ENCODE peak calls at places on chromosomes 13 and 19, in ten cellular contexts. One of them, this sample, is unnamed.

GRCh38 chr13:28273919-28274318 is 135.6 kb downstream of the PAN3 start:
- DNase-seq in brain pericyte: no peak
- DNase-seq in epithelial cell of esophagus: no peak
- DNase-seq in amniotic stem cell: no peak
- DNase-seq in WTC11: no peak
- DNase-seq in omental fat pad: no peak
- DNase-seq in NCI-H1092: no peak
- DNase-seq in sciatic nerve: no peak
- DNase-seq in T-cell: no peak
- DNase-seq in MCF 10A: no peak
- DNase-seq in this sample: no peak

GRCh38 chr19:41377977-41378707 is 1.8 kb downstream of the TMEM91 start:
- DNase-seq in brain pericyte: no peak
- DNase-seq in epithelial cell of esophagus: no peak
- DNase-seq in amniotic stem cell: no peak
- DNase-seq in WTC11: peak; percentile 69
- DNase-seq in omental fat pad: no peak
- DNase-seq in NCI-H1092: no peak
- DNase-seq in sciatic nerve: no peak
- DNase-seq in T-cell: no peak
- DNase-seq in MCF 10A: no peak
- DNase-seq in this sample: no peak

GRCh38 chr13:45718063-45718462 is 15.9 kb downstream of the CBY2 start:
- DNase-seq in brain pericyte: no peak
- DNase-seq in epithelial cell of esophagus: peak; percentile 52
- DNase-seq in amniotic stem cell: peak; percentile 1
- DNase-seq in WTC11: no peak
- DNase-seq in omental fat pad: no peak
- DNase-seq in NCI-H1092: no peak
- DNase-seq in sciatic nerve: no peak
- DNase-seq in T-cell: no peak
- DNase-seq in MCF 10A: peak; percentile 49
- DNase-seq in this sample: peak; percentile 70

GRCh38 chr13:40963927-40964326 is 55.2 kb downstream of the ELF1 start:
- DNase-seq in brain pericyte: no peak
- DNase-seq in epithelial cell of esophagus: peak; percentile 91
- DNase-seq in amniotic stem cell: no peak
- DNase-seq in WTC11: no peak
- DNase-seq in omental fat pad: no peak
- DNase-seq in NCI-H1092: no peak
- DNase-seq in sciatic nerve: no peak
- DNase-seq in T-cell: no peak
- DNase-seq in MCF 10A: peak; percentile 44
- DNase-seq in this sample: peak; percentile 89

GRCh38 chr13:113023217-113023597 is 54.2 kb downstream of the MCF2L start:
- DNase-seq in brain pericyte: no peak
- DNase-seq in epithelial cell of esophagus: peak; percentile 4
- DNase-seq in amniotic stem cell: no peak
- DNase-seq in WTC11: no peak
- DNase-seq in omental fat pad: no peak
- DNase-seq in NCI-H1092: no peak
- DNase-seq in sciatic nerve: no peak
- DNase-seq in T-cell: no peak
- DNase-seq in MCF 10A: no peak
- DNase-seq in this sample: no peak

GRCh38 chr13:78247362-78247761 is 328.7 kb upstream of the EDNRB start:
- DNase-seq in brain pericyte: no peak
- DNase-seq in epithelial cell of esophagus: no peak
- DNase-seq in amniotic stem cell: no peak
- DNase-seq in WTC11: no peak
- DNase-seq in omental fat pad: no peak
- DNase-seq in NCI-H1092: no peak
- DNase-seq in sciatic nerve: no peak
- DNase-seq in T-cell: no peak
- DNase-seq in MCF 10A: no peak
- DNase-seq in this sample: no peak

GRCh38 chr13:45826741-45827140 is 24.8 kb downstream of the SIAH3 start:
- DNase-seq in brain pericyte: no peak
- DNase-seq in epithelial cell of esophagus: no peak
- DNase-seq in amniotic stem cell: no peak
- DNase-seq in WTC11: no peak
- DNase-seq in omental fat pad: no peak
- DNase-seq in NCI-H1092: no peak
- DNase-seq in sciatic nerve: no peak
- DNase-seq in T-cell: no peak
- DNase-seq in MCF 10A: no peak
- DNase-seq in this sample: no peak

GRCh38 chr13:78022164-78022877 is 103.7 kb upstream of the EDNRB start:
- DNase-seq in brain pericyte: no peak
- DNase-seq in epithelial cell of esophagus: peak; percentile 82
- DNase-seq in amniotic stem cell: no peak
- DNase-seq in WTC11: no peak
- DNase-seq in omental fat pad: no peak
- DNase-seq in NCI-H1092: no peak
- DNase-seq in sciatic nerve: no peak
- DNase-seq in T-cell: peak; percentile 47
- DNase-seq in MCF 10A: peak; percentile 41
- DNase-seq in this sample: no peak

GRCh38 chr13:76823969-76824368 is 62.2 kb downstream of the KCTD12 start:
- DNase-seq in brain pericyte: no peak
- DNase-seq in epithelial cell of esophagus: no peak
- DNase-seq in amniotic stem cell: no peak
- DNase-seq in WTC11: no peak
- DNase-seq in omental fat pad: no peak
- DNase-seq in NCI-H1092: no peak
- DNase-seq in sciatic nerve: no peak
- DNase-seq in T-cell: no peak
- DNase-seq in MCF 10A: no peak
- DNase-seq in this sample: no peak

This sample was measured in trophoblast cell.